ENCODE peak calls at places on chromosomes 3 and 15, in four cellular contexts. One of them, this sample, is unnamed.

GRCh38 chr15:90530250-90531051 is 728 bp downstream of the CRTC3 start:
- DNase-seq in H9: peak
- DNase-seq in mesendoderm: peak
- DNase-seq in H1: no peak
- DNase-seq in this sample: peak

GRCh38 chr15:61697796-61698195 is 362.5 kb downstream of the VPS13C start:
- DNase-seq in H9: no peak
- DNase-seq in mesendoderm: no peak
- DNase-seq in H1: no peak
- DNase-seq in this sample: no peak

GRCh38 chr3:13385373-13385965 is 34.7 kb downstream of the NUP210 start:
- DNase-seq in H9: no peak
- DNase-seq in mesendoderm: no peak
- DNase-seq in H1: no peak
- DNase-seq in this sample: peak

GRCh38 chr3:125141596-125142417 is 70.7 kb downstream of the SLC12A8 start:
- DNase-seq in H9: peak
- DNase-seq in mesendoderm: peak
- DNase-seq in H1: no peak
- DNase-seq in this sample: no peak

GRCh38 chr3:140942221-140943104 is 827 bp downstream of the SLC25A36 start:
- DNase-seq in H9: peak
- DNase-seq in mesendoderm: peak
- DNase-seq in H1: no peak
- DNase-seq in this sample: peak

GRCh38 chr3:15272431-15273196 is 59.8 kb downstream of the SH3BP5 start:
- DNase-seq in H9: no peak
- DNase-seq in mesendoderm: peak
- DNase-seq in H1: no peak
- DNase-seq in this sample: no peak

GRCh38 chr3:106720510-106720909 is 656.7 kb upstream of the CCDC54 start:
- DNase-seq in H9: peak
- DNase-seq in mesendoderm: no peak
- DNase-seq in H1: no peak
- DNase-seq in this sample: no peak

GRCh38 chr3:105130911-105131310 is 235.8 kb upstream of the ALCAM start:
- DNase-seq in H9: no peak
- DNase-seq in mesendoderm: no peak
- DNase-seq in H1: no peak
- DNase-seq in this sample: no peak

GRCh38 chr3:54506603-54507002 is 384.3 kb downstream of the CACNA2D3 start:
- DNase-seq in H9: no peak
- DNase-seq in mesendoderm: no peak
- DNase-seq in H1: no peak
- DNase-seq in this sample: no peak

GRCh38 chr3:168117059-168117458 is 21.3 kb upstream of the GOLIM4 start:
- DNase-seq in H9: no peak
- DNase-seq in mesendoderm: no peak
- DNase-seq in H1: no peak
- DNase-seq in this sample: peak

GRCh38 chr3:32616267-32616962 is 45.8 kb upstream of the DYNC1LI1 start:
- DNase-seq in H9: no peak
- DNase-seq in mesendoderm: no peak
- DNase-seq in H1: no peak
- DNase-seq in this sample: no peak

GRCh38 chr15:67384761-67385160 is 130.2 kb downstream of the IQCH start:
- DNase-seq in H9: no peak
- DNase-seq in mesendoderm: no peak
- DNase-seq in H1: no peak
- DNase-seq in this sample: no peak

GRCh38 chr3:160140756-160141155 is 84.5 kb upstream of the C3orf80 start:
- DNase-seq in H9: no peak
- DNase-seq in mesendoderm: no peak
- DNase-seq in H1: no peak
- DNase-seq in this sample: no peak

GRCh38 chr3:62525276-62525675 is 151.9 kb upstream of the FEZF2 start:
- DNase-seq in H9: no peak
- DNase-seq in mesendoderm: no peak
- DNase-seq in H1: no peak
- DNase-seq in this sample: peak

GRCh38 chr15:60076055-60076454 is 71.9 kb downstream of the FOXB1 start:
- DNase-seq in H9: no peak
- DNase-seq in mesendoderm: no peak
- DNase-seq in H1: no peak
- DNase-seq in this sample: no peak

GRCh38 chr3:126613481-126614187 is 41.3 kb downstream of the TXNRD3 start:
- DNase-seq in H9: no peak
- DNase-seq in mesendoderm: no peak
- DNase-seq in H1: no peak
- DNase-seq in this sample: peak

GRCh38 chr15:39269821-39270220 is 311.1 kb upstream of the THBS1 start:
- DNase-seq in H9: no peak
- DNase-seq in mesendoderm: no peak
- DNase-seq in H1: no peak
- DNase-seq in this sample: no peak

GRCh38 chr15:34791701-34792100 is 3.6 kb downstream of the ACTC1 start:
- DNase-seq in H9: no peak
- DNase-seq in mesendoderm: no peak
- DNase-seq in H1: no peak
- DNase-seq in this sample: peak
- H4K5ac ChIP-seq in H9: no peak
- H4K5ac ChIP-seq in mesendoderm: no peak
- H4K5ac ChIP-seq in H1: no peak
- H4K5ac ChIP-seq in this sample: no peak

DNA sequence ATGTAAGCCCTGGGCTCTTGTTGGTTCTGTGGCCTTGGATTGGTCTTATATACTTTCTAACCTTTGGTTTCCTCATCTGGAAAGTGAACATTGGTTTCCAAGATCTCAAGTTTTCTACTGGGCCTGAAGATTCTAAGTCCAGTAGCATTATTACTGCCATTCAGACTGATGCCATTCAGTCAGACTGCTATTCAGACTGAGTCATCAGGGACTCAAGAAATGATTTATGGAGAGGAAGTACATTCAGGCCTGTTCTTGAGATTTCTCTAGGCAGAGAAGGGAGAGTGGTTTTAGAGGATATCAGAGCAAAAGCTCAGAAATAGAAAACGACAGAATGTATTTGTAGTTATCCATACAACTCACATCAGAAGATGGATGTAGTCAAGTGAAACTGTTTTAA is 557.2 kb downstream of the NR2F2 start:
- DNase-seq in H9: no peak
- DNase-seq in mesendoderm: no peak
- DNase-seq in H1: no peak
- DNase-seq in this sample: no peak
- H4K5ac ChIP-seq in H9: no peak
- H4K5ac ChIP-seq in mesendoderm: no peak
- H4K5ac ChIP-seq in H1: no peak
- H4K5ac ChIP-seq in this sample: no peak

GRCh38 chr3:192155194-192155593 is 572.1 kb downstream of the FGF12 start:
- DNase-seq in H9: no peak
- DNase-seq in mesendoderm: no peak
- DNase-seq in H1: no peak
- DNase-seq in this sample: no peak
- H4K5ac ChIP-seq in H9: no peak
- H4K5ac ChIP-seq in mesendoderm: no peak
- H4K5ac ChIP-seq in H1: peak
- H4K5ac ChIP-seq in this sample: no peak

GRCh38 chr3:111130827-111131226 is 59.2 kb downstream of the NECTIN3 start:
- DNase-seq in H9: no peak
- DNase-seq in mesendoderm: no peak
- DNase-seq in H1: no peak
- DNase-seq in this sample: no peak

GRCh38 chr3:111128884-111129283 is 57.3 kb downstream of the NECTIN3 start:
- DNase-seq in H9: no peak
- DNase-seq in mesendoderm: peak
- DNase-seq in H1: no peak
- DNase-seq in this sample: peak

DNA sequence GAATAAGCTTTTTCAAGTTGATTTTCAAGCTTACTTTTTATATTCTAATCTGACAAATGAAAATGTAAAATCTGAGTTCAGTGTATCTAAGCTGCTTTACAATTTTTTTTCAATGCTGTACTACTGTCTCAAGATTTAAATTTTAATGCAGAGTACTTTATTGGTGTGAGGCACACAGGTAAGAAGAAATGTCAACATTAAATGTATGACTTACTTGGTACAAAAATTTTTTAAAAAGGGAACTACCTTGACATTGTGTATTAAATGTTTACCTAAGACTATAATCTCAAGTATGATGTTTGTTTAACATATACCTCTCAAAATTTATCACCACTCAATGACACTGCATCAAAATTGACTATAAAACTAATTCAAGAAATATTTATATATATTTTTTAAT is 62.7 kb downstream of the NECTIN3 start:
- DNase-seq in H9: no peak
- DNase-seq in mesendoderm: no peak
- DNase-seq in H1: no peak
- DNase-seq in this sample: no peak
- H4K5ac ChIP-seq in H9: no peak
- H4K5ac ChIP-seq in mesendoderm: no peak
- H4K5ac ChIP-seq in H1: no peak
- H4K5ac ChIP-seq in this sample: no peak

GRCh38 chr15:92322566-92323355 is 70.9 kb upstream of the ST8SIA2 start:
- DNase-seq in H9: no peak
- DNase-seq in mesendoderm: no peak
- DNase-seq in H1: no peak
- DNase-seq in this sample: no peak

GRCh38 chr15:92327033-92327432 is 66.6 kb upstream of the ST8SIA2 start:
- DNase-seq in H9: no peak
- DNase-seq in mesendoderm: no peak
- DNase-seq in H1: no peak
- DNase-seq in this sample: no peak

GRCh38 chr15:92326236-92326635 is 67.4 kb upstream of the ST8SIA2 start:
- DNase-seq in H9: no peak
- DNase-seq in mesendoderm: no peak
- DNase-seq in H1: no peak
- DNase-seq in this sample: no peak

GRCh38 chr15:92323480-92323879 is 70.2 kb upstream of the ST8SIA2 start:
- DNase-seq in H9: no peak
- DNase-seq in mesendoderm: no peak
- DNase-seq in H1: no peak
- DNase-seq in this sample: no peak

DNA sequence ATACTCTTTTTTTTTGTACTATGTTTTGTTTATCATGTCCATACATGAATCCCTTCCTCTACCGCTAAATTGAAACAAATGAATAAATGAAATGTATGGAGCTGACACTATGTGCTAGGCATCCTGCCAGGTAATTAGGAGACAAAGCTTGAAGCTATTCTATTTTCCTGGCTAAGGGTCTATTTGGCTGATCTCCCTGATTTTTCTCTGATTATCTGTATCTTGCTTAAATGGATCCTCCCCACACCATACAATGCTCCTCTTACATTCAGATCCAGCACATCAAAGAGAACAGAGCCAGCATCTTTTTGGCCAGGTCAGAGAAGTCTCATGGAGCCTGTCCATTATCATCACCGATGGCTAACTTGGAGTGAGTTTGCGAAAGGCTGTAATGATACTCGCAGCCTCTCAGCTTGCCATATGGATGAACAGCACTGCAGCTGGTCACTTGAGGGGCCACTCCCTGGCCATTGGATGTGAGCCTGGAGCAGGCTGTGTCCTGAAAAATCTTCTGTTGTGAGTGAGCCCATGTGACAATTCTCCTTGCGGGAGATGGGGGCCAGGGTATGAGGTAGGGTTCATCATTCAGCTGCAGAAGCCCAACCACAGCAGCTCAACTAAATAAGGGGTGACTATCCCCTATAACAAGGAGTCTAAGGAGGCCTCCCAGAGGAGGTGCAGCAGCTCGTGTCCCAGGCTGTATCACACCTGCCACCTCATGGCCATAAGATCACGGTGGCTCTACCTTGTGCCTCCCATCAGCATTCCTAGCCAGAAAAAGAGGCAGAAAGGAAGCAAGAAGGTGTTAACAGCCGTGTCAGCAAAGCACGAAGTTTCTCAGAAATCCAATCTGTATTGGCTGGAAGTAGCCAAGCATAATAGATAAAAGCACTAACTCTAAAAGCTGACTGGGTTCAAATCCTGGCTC is 69.4 kb upstream of the ST8SIA2 start:
- DNase-seq in H9: no peak
- DNase-seq in mesendoderm: no peak
- DNase-seq in H1: no peak
- DNase-seq in this sample: no peak
- H4K5ac ChIP-seq in H9: no peak
- H4K5ac ChIP-seq in mesendoderm: no peak
- H4K5ac ChIP-seq in H1: no peak
- H4K5ac ChIP-seq in this sample: no peak

DNA sequence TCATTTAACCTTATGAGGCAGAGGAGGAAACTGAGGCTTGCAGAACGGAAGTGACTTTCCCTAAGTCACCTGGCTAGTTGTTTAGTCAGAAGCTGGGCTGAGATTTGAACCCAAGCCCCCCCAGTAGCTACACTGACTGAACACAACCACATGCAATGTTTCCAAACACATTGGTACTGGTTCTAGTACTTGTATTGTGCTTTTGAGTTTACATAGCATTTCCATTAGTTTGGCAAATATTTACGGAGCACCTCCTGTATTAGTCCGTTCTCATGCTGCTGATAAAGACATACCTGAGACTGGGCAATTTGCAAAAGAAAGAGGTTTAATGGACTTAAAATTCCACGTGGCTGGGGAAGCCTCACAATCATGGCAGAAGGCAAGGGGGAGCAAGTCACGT is 56.3 kb upstream of the ITGA11 start:
- DNase-seq in H9: no peak
- DNase-seq in mesendoderm: no peak
- DNase-seq in H1: no peak
- DNase-seq in this sample: no peak
- H4K5ac ChIP-seq in H9: no peak
- H4K5ac ChIP-seq in mesendoderm: no peak
- H4K5ac ChIP-seq in H1: no peak
- H4K5ac ChIP-seq in this sample: no peak

GRCh38 chr15:89450076-89451006 is 46.0 kb downstream of the RHCG start:
- DNase-seq in H9: no peak
- DNase-seq in mesendoderm: peak
- DNase-seq in H1: no peak
- DNase-seq in this sample: no peak
- H4K5ac ChIP-seq in H9: no peak
- H4K5ac ChIP-seq in mesendoderm: no peak
- H4K5ac ChIP-seq in H1: no peak
- H4K5ac ChIP-seq in this sample: no peak